ENCODE peak calls at places on chromosomes 13 and 19, in five cellular contexts. W is H1, M is IMR-90, V is H9, S is neuronal stem cell. C is an unnamed sample.

GRCh38 chr19:38725469-38726283 is 18.6 kb downstream of the CAPN12 start:
- DNase-seq in W (no peak), M (no peak), V (no peak), S (no peak), C (no peak)

GRCh38 chr13:109276261-109276660 is 510.1 kb downstream of the IRS2 start:
- DNase-seq in W (no peak), M (no peak), V (no peak), S (no peak), C (no peak)

GRCh38 chr13:66425741-66426140 is 804.4 kb downstream of the PCDH9 start:
- DNase-seq in W (no peak), M (peak), V (no peak), S (no peak), C (no peak)

GRCh38 chr19:35790981-35791813 is 15.8 kb downstream of the ARHGAP33 start:
- DNase-seq in W (no peak), M (no peak), V (no peak), S (no peak), C (no peak)

GRCh38 chr13:74062933-74063332 is 71.3 kb downstream of the KLF12 start:
- DNase-seq in W (no peak), M (peak), V (no peak), S (no peak), C (no peak)

GRCh38 chr13:114226699-114227323 is 7.9 kb upstream of the CDC16 start:
- DNase-seq in W (peak), M (peak), V (peak), S (peak), C (peak)

GRCh38 chr13:27634231-27634630 is 12.5 kb downstream of the POLR1D start:
- DNase-seq in W (no peak), M (no peak), V (no peak), S (no peak), C (no peak)

GRCh38 chr13:94416454-94417080 is 62.9 kb downstream of the DCT start:
- DNase-seq in W (peak), M (peak), V (peak), S (peak), C (peak)

GRCh38 chr19:18301718-18302111 is 20.3 kb upstream of the JUND start:
- DNase-seq in W (no peak), M (no peak), V (no peak), S (no peak), C (no peak)

GRCh38 chr19:32464279-32464678 is 58.7 kb downstream of the DPY19L3 start:
- DNase-seq in W (no peak), M (peak), V (no peak), S (no peak), C (no peak)

GRCh38 chr19:39157275-39157996 is 31.9 kb downstream of the PAK4 start:
- DNase-seq in W (no peak), M (peak), V (no peak), S (no peak), C (no peak)

GRCh38 chr13:44158055-44158655 is 215.5 kb upstream of the SERP2 start:
- DNase-seq in W (no peak), M (no peak), V (no peak), S (no peak), C (no peak)

GRCh38 chr13:79349011-79349410 is 57.0 kb downstream of the RBM26 start:
- DNase-seq in W (no peak), M (peak), V (no peak), S (no peak), C (no peak)

GRCh38 chr13:51230473-51231105 is 8.4 kb downstream of the FAM124A start:
- DNase-seq in W (no peak), M (peak), V (peak), S (no peak), C (no peak)

GRCh38 chr13:91154553-91154952 is 192.9 kb upstream of the MIR17HG start:
- DNase-seq in W (no peak), M (no peak), V (no peak), S (no peak), C (peak)

GRCh38 chr13:112719016-112719415 is 29.2 kb downstream of the ATP11A start:
- DNase-seq in W (no peak), M (peak), V (no peak), S (no peak), C (no peak)

GRCh38 chr19:47432091-47432490 is 12.8 kb upstream of the MEIS3 start:
- DNase-seq in W (no peak), M (no peak), V (no peak), S (no peak), C (no peak)

GRCh38 chr19:1410136-1410786 is 2.9 kb downstream of the DAZAP1 start:
- DNase-seq in W (no peak), M (peak), V (no peak), S (no peak), C (no peak)

GRCh38 chr13:45490068-45490467 is 25.3 kb downstream of the COG3 start:
- DNase-seq in W (no peak), M (no peak), V (no peak), S (no peak), C (peak)

GRCh38 chr13:113922412-113923118 is 51.3 kb downstream of the C13orf46 start:
- DNase-seq in W (no peak), M (no peak), V (peak), S (no peak), C (no peak)

GRCh38 chr13:46751811-46752635 is 44.9 kb downstream of the ESD start:
- DNase-seq in W (no peak), M (peak), V (no peak), S (no peak), C (no peak)

GRCh38 chr19:41901707-41902360 is 18.9 kb downstream of the ARHGEF1 start:
- DNase-seq in W (no peak), M (no peak), V (no peak), S (no peak), C (no peak)

GRCh38 chr19:49820125-49820524 is 2.0 kb downstream of the MED25 start:
- DNase-seq in W (no peak), M (no peak), V (no peak), S (no peak), C (no peak)

GRCh38 chr13:101058841-101059240 is 357.5 kb downstream of the NALCN start:
- DNase-seq in W (no peak), M (no peak), V (no peak), S (no peak), C (no peak)

GRCh38 chr13:53242015-53242414 is 213.4 kb downstream of the OLFM4 start:
- DNase-seq in W (no peak), M (no peak), V (no peak), S (no peak), C (no peak)

GRCh38 chr19:48443262-48443661 is 2.5 kb upstream of the GRWD1 start:
- DNase-seq in W (no peak), M (no peak), V (no peak), S (no peak), C (no peak)

GRCh38 chr13:105365831-105366230 is 1169.6 kb downstream of the EFNB2 start:
- DNase-seq in W (no peak), M (no peak), V (no peak), S (no peak), C (no peak)

GRCh38 chr19:18002347-18002850 is 5.6 kb upstream of the ARRDC2 start:
- DNase-seq in W (no peak), M (no peak), V (no peak), S (no peak), C (no peak)

GRCh38 chr13:99356216-99357089 is 49.3 kb upstream of the GPR183 start:
- DNase-seq in W (no peak), M (peak), V (no peak), S (no peak), C (no peak)

GRCh38 chr13:52713894-52714293 is 25.7 kb downstream of the CNMD start:
- DNase-seq in W (no peak), M (no peak), V (no peak), S (no peak), C (no peak)

GRCh38 chr19:12946092-12946845 is 607 bp downstream of the RAD23A start:
- DNase-seq in W (peak), M (peak), V (peak), S (peak), C (peak)

GRCh38 chr19:19399733-19400438 is 5.6 kb upstream of the GATAD2A start:
- DNase-seq in W (no peak), M (peak), V (no peak), S (no peak), C (no peak)

GRCh38 chr13:92671821-92672220 is 554.8 kb upstream of the GPC6 start:
- DNase-seq in W (no peak), M (no peak), V (no peak), S (no peak), C (no peak)

GRCh38 chr13:48500652-48501197 is 32.2 kb downstream of the RCBTB2 start:
- DNase-seq in W (no peak), M (peak), V (no peak), S (no peak), C (no peak)

GRCh38 chr19:17246681-17247425 is 1.1 kb upstream of the NR2F6 start:
- DNase-seq in W (no peak), M (peak), V (no peak), S (no peak), C (no peak)

GRCh38 chr19:39083983-39084731 is at the start of gene ACP7:
- DNase-seq in W (no peak), M (no peak), V (no peak), S (no peak), C (no peak)

GRCh38 chr13:104980571-104980970 is 1554.9 kb downstream of the EFNB2 start:
- DNase-seq in W (no peak), M (no peak), V (no peak), S (no peak), C (no peak)

GRCh38 chr19:2788237-2788636 is 2.9 kb downstream of the THOP1 start:
- DNase-seq in W (no peak), M (no peak), V (no peak), S (no peak), C (no peak)

GRCh38 chr19:2787115-2787514 is 1.8 kb downstream of the THOP1 start:
- DNase-seq in W (no peak), M (no peak), V (no peak), S (no peak), C (no peak)

GRCh38 chr19:2782936-2783780 is at the start of gene SGTA:
- DNase-seq in W (peak), M (peak), V (peak), S (peak), C (peak)

GRCh38 chr19:2783781-2784145 is 690 bp upstream of the SGTA start:
- DNase-seq in W (no peak), M (no peak), V (no peak), S (no peak), C (no peak)

GRCh38 chr19:2785244-2786000 is at the start of gene THOP1:
- DNase-seq in W (peak), M (peak), V (peak), S (peak), C (peak)
- H3K23ac ChIP-seq in W (no peak), M (peak), V (no peak), S (peak), C (peak)

GRCh38 chr13:22189176-22190048 is 518.5 kb downstream of the FGF9 start:
- DNase-seq in W (no peak), M (no peak), V (no peak), S (no peak), C (no peak)
- H3K23ac ChIP-seq in W (no peak), M (no peak), V (no peak), S (no peak), C (no peak)

GRCh38 chr13:33017410-33017929 is 1.2 kb downstream of the KL start:
- DNase-seq in W (no peak), M (peak), V (peak), S (no peak), C (peak)

GRCh38 chr13:33018886-33019285 is 2.7 kb downstream of the KL start:
- DNase-seq in W (no peak), M (no peak), V (no peak), S (no peak), C (no peak)

GRCh38 chr13:33015275-33015674 is 948 bp upstream of the KL start:
- DNase-seq in W (no peak), M (no peak), V (no peak), S (no peak), C (no peak)

GRCh38 chr13:33015791-33016323 is 366 bp upstream of the KL start:
- DNase-seq in W (no peak), M (no peak), V (peak), S (no peak), C (no peak)

GRCh38 chr13:33016414-33017409 is at the start of gene KL:
- DNase-seq in W (no peak), M (no peak), V (peak), S (no peak), C (peak)
- H3K23ac ChIP-seq in W (no peak), M (no peak), V (no peak), S (peak), C (peak)

GRCh38 chr19:55695511-55696290 is 20.7 kb downstream of the EPN1 start:
- DNase-seq in W (no peak), M (no peak), V (no peak), S (no peak), C (no peak)

GRCh38 chr19:55697698-55698097 is 22.7 kb downstream of the EPN1 start:
- DNase-seq in W (no peak), M (no peak), V (no peak), S (no peak), C (no peak)

GRCh38 chr19:55694656-55695491 is 19.8 kb downstream of the EPN1 start:
- DNase-seq in W (no peak), M (no peak), V (no peak), S (no peak), C (no peak)

GRCh38 chr19:55697069-55697440 is 22.0 kb downstream of the EPN1 start:
- DNase-seq in W (no peak), M (no peak), V (no peak), S (no peak), C (no peak)

DNA sequence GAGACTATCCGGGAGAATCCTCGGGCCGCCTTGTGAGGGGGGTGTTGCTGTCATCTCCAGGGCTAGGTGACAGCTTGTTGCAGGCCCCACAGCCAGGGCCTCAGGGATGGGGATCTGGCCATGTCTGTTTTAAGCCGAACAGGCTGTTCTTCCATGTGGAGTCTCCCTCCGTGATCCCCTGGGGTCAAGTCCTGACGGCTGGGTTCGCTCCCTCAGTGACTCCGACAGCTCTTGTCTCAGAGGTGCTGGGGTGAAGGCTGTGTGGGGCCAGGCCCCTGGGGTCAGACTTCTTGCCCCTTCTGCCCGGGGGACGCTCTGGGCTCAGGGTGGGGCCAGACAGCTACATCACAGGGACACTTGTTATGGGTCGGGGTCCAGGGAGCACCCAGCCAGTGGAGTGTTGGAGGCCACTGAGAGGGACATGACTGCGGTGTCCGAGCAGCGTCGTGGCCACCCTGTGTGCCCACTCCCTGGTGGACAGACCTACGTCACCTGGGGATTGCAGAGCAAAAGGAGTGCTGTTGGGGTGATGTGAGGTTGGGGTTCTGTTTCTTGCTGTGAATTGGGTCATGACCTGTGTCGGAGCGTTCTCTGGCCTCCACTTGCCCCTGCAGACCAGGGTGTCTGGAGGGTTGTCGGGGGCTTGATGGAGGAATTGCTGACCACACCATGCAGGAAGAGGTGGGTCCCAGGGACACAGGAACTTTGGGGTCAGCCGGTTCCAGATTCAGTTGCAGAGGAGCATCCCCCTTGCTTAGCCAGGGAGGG is 21.5 kb downstream of the EPN1 start:
- DNase-seq in W (no peak), M (no peak), V (no peak), S (no peak), C (no peak)
- H3K23ac ChIP-seq in W (no peak), M (no peak), V (no peak), S (peak), C (no peak)

GRCh38 chr19:58545286-58546068 is 1.6 kb downstream of the TRIM28 start:
- DNase-seq in W (no peak), M (no peak), V (no peak), S (no peak), C (no peak)

GRCh38 chr19:58547323-58548312 is 3.8 kb downstream of the TRIM28 start:
- DNase-seq in W (no peak), M (no peak), V (no peak), S (no peak), C (no peak)

GRCh38 chr19:58543826-58544590 is at the start of gene TRIM28:
- DNase-seq in W (peak), M (peak), V (peak), S (peak), C (peak)

GRCh38 chr19:58546131-58546530 is 2.3 kb downstream of the TRIM28 start:
- DNase-seq in W (no peak), M (no peak), V (no peak), S (no peak), C (no peak)

DNA sequence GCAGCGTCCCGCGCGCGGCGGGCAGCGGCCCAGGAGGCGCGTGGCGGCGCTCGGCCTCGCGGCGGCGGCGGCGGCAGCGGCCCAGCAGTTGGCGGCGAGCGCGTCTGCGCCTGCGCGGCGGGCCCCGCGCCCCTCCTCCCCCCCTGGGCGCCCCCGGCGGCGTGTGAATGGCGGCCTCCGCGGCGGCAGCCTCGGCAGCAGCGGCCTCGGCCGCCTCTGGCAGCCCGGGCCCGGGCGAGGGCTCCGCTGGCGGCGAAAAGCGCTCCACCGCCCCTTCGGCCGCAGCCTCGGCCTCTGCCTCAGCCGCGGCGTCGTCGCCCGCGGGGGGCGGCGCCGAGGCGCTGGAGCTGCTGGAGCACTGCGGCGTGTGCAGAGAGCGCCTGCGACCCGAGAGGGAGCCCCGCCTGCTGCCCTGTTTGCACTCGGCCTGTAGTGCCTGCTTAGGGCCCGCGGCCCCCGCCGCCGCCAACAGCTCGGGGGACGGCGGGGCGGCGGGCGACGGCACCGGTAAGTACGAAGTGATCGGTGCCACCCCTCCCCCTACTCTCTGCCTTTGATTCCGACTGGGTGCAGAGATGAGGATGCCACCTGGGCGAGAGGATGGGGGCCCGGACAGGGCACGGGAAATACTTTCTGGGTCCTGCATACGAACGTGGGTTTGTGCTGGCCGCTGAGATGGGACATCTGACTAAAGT is 874 bp downstream of the TRIM28 start:
- DNase-seq in W (no peak), M (peak), V (peak), S (peak), C (peak)
- H3K23ac ChIP-seq in W (no peak), M (peak), V (no peak), S (peak), C (peak)

GRCh38 chr19:10422846-10423245 is 2.5 kb downstream of the PDE4A start:
- DNase-seq in W (no peak), M (no peak), V (no peak), S (no peak), C (no peak)

GRCh38 chr19:10420444-10421239 is at the start of gene PDE4A:
- DNase-seq in W (no peak), M (no peak), V (peak), S (no peak), C (peak)

GRCh38 chr19:10421240-10421948 is 1.1 kb downstream of the PDE4A start:
- DNase-seq in W (no peak), M (no peak), V (no peak), S (no peak), C (no peak)

GRCh38 chr19:10424011-10424637 is 3.8 kb downstream of the PDE4A start:
- DNase-seq in W (no peak), M (peak), V (peak), S (peak), C (peak)

GRCh38 chr19:10421981-10422461 is 1.7 kb downstream of the PDE4A start:
- DNase-seq in W (no peak), M (no peak), V (no peak), S (no peak), C (no peak)
- H3K23ac ChIP-seq in W (no peak), M (peak), V (no peak), S (no peak), C (no peak)

GRCh38 chr19:37718357-37718756 is 1.2 kb downstream of the ZNF607 start:
- DNase-seq in W (no peak), M (no peak), V (no peak), S (no peak), C (peak)

GRCh38 chr19:37725181-37725580 is 5.6 kb upstream of the ZNF607 start:
- DNase-seq in W (no peak), M (no peak), V (no peak), S (no peak), C (no peak)

GRCh38 chr19:37719927-37720265 is 335 bp upstream of the ZNF607 start:
- DNase-seq in W (no peak), M (no peak), V (no peak), S (no peak), C (no peak)

GRCh38 chr19:37716140-37716539 is 3.4 kb downstream of the ZNF607 start:
- DNase-seq in W (no peak), M (no peak), V (no peak), S (no peak), C (no peak)

GRCh38 chr19:37719111-37719926 is at the start of gene ZNF607:
- DNase-seq in W (peak), M (peak), V (peak), S (peak), C (peak)
- H3K23ac ChIP-seq in W (no peak), M (peak), V (no peak), S (peak), C (no peak)

GRCh38 chr19:2476451-2477140 is 669 bp downstream of the GADD45B start:
- DNase-seq in W (no peak), M (peak), V (no peak), S (no peak), C (peak)
- H3K23ac ChIP-seq in W (no peak), M (peak), V (no peak), S (peak), C (peak)